ENCODE peak calls at places on chromosomes 5 and 9, in four cellular contexts. U is stomach, B is WTC11, H is lower lobe of right lung. K is an unnamed sample.
A peak's percentile ranks its signal among the peaks of the same experiment; 100 is the strongest.

GRCh38 chr9:121541256-121541655 is 41.6 kb upstream of the GGTA1 start:
- DNase-seq in H (no peak), B (no peak), U (no peak), K (no peak)

GRCh38 chr5:135085936-135086235 is 51.9 kb upstream of the PITX1 start:
- DNase-seq in H (no peak), U (no peak), B (no peak), K (no peak)

GRCh38 chr9:89484475-89485404 is 13.2 kb downstream of the SEMA4D start:
- DNase-seq in U (no peak), B (no peak), H (no peak), K (no peak)

GRCh38 chr5:68544091-68544655 is 328.6 kb downstream of the PIK3R1 start:
- DNase-seq in B (no peak), H (no peak), U (no peak), K (no peak)

GRCh38 chr5:112930082-112930344 is 8.0 kb upstream of the REEP5 start:
- DNase-seq in B (no peak), U (no peak), H (no peak), K (no peak)

GRCh38 chr5:111063709-111064322 is 7.7 kb upstream of the TSLP start:
- DNase-seq in U (no peak), B (no peak), H (no peak), K (no peak)

GRCh38 chr5:179585903-179586511 is 35.7 kb downstream of the RUFY1 start:
- DNase-seq in U (no peak), H (no peak), B (no peak), K (no peak)

GRCh38 chr5:76547242-76547890 is 75.8 kb downstream of the F2RL2 start:
- DNase-seq in U (no peak), H (no peak), B (no peak), K (no peak)

GRCh38 chr9:127059030-127059429 is 63.4 kb downstream of the ANGPTL2 start:
- DNase-seq in B (no peak), H (no peak), U (no peak), K (no peak)

GRCh38 chr5:27038476-27038875 is at the start of gene CDH9:
- DNase-seq in H (no peak), U (no peak), B (peak; percentile 17), K (no peak)

GRCh38 chr5:54390015-54390414 is 65.5 kb upstream of the HSPB3 start:
- DNase-seq in H (no peak), B (no peak), U (no peak), K (no peak)

GRCh38 chr9:84711936-84712335 is 42.4 kb downstream of the NTRK2 start:
- DNase-seq in U (no peak), H (no peak), B (no peak), K (no peak)

GRCh38 chr9:119184265-119184936 is 184.8 kb downstream of the BRINP1 start:
- DNase-seq in H (no peak), U (no peak), B (no peak), K (no peak)

GRCh38 chr9:93218161-93218560 is 34.2 kb downstream of the WNK2 start:
- DNase-seq in H (peak; percentile 43), B (no peak), U (no peak), K (peak; percentile 52)

GRCh38 chr9:70362952-70363351 is 51.5 kb downstream of the KLF9 start:
- DNase-seq in H (no peak), B (no peak), U (no peak), K (no peak)

GRCh38 chr5:69129413-69129812 is 35.6 kb downstream of the SLC30A5 start:
- DNase-seq in U (no peak), B (no peak), H (no peak), K (no peak)

GRCh38 chr5:168740821-168741213 is 161.6 kb upstream of the PANK3 start:
- DNase-seq in U (no peak), H (no peak), B (no peak), K (no peak)

GRCh38 chr5:1185038-1185651 is 16.2 kb upstream of the SLC6A19 start:
- DNase-seq in U (no peak), B (no peak), H (no peak), K (no peak)

GRCh38 chr5:66410056-66410455 is 186.1 kb upstream of the MAST4 start:
- DNase-seq in H (no peak), B (no peak), U (no peak), K (no peak)

DNA sequence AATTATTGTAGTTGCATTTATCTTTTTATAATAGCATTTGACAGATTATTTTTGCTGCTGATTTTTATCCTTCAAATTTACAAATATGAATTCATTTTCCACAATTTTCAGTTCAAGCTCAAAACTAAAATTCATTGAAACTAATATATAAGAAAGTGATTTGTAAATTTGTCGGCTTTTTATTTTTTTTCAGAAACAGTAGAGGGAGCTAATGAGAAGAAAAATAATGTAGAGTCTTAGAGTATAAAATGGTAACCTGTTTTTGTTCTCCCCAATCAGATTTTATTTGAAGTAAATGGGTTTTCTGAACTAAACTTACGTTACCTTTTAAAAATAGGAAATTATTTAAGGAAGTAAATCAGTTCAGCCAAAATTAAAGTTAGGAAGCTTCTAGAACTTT is 19.2 kb downstream of the PRRC1 start:
- DNase-seq in B (no peak), U (no peak), H (no peak), K (no peak)
- TF ChIP-seq CTCF in B (no peak), U (peak; percentile 14), H (peak; percentile 35), K (peak; percentile 40)

DNA sequence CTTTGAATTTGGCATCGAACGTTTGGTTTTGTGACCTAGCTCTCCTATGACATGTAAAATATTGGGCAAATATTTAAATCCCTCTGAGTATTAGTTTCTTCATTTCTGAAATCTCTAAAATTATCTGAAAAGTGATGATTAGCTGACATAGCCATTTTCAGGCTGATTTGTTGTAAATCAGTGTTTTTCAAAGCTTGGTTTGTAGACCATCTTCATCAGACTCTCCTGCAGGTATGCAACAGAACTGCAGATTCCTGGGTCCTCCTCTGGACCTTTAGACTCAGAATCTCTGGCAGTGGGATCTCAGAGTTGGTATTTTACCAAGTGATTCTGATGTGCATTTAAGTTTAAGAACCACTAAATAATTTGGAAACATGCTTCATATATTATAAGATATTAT is 38.9 kb upstream of the NMUR2 start:
- DNase-seq in H (no peak), B (no peak), U (no peak), K (no peak)
- TF ChIP-seq CTCF in H (no peak), B (no peak), U (no peak), K (no peak)

GRCh38 chr9:137095664-137096517 is 9.1 kb downstream of the MAN1B1 start:
- DNase-seq in H (peak; percentile 48), U (peak; percentile 46), B (no peak), K (peak; percentile 67)
- TF ChIP-seq CTCF in H (peak; percentile 29), U (no peak), B (no peak), K (peak; percentile 20)

DNA sequence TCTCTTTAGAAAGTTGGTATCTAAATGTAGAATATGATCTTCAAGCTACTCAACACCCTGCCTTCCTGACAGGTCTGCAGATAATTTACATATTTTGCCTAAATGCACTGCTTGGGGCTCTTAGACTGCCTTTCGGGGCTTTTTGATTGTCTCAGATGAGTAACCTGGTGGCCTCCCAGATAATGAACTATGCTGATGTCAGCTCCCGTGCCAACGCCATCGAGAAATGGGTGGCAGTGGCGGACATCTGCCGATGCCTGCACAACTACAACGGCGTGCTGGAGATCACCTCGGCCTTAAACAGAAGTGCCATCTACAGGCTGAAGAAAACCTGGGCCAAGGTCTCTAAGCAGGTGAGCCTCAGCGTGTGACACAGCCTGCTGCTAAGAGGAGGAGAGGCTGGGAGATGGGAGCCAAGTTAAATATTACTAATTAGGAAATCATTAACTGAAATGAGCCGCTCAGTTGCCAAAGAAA is 20.9 kb upstream of the CKMT2 start:
- DNase-seq in U (peak; percentile 61), H (no peak), B (no peak), K (peak; percentile 64)
- TF ChIP-seq CTCF in U (no peak), H (no peak), B (no peak), K (no peak)

DNA sequence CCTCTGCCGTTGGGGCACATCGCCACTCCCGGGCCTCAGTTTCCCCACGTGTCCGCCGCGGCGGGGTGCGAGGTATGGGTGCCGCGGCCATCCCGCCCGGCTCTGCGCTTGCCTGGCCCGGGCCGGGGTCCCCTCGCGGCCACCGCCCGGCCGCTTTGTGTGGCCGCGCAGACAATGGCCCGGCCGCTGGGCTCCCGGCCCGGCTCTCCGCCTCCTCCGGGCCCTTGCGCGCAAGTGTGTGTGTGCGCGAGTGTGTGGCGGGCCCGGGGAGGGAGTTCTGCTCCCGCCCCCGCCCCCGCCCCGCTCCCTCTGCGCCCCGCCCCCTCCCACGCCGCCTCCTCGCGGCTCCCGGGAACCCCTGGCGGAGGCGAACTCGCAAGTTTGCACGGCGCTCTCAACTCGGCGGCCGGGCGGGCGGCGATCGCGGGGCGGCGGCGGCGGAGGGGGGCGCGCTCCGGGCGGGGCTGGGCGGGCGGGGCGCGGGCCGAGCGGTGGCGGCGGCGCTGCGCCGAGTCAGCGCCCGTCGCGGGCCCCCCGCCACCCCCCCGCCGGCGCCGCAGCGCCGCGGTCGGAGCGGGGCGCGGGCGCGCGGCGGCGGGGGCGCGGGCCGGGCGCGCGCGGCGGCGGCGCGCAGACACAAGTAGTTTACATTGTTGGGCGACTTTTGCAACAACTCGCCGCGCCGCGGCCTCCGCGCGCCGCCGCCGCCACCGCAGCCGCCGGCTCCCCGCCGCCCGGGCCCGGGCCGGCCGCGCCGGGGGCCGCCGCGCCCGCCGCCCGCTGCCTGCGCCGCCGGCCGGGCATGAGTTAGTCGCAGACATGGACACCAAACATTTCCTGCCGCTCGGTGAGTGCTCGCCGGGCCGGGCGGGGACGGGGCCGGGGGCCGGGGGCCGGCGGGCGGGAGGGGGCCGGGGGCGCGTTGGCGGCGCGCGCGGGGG is at the start of gene RXRA:
- DNase-seq in B (peak; percentile 66), H (peak; percentile 90), U (peak; percentile 90), K (peak; percentile 94)
- TF ChIP-seq CTCF in B (no peak), H (no peak), U (peak; percentile 37), K (no peak)

DNA sequence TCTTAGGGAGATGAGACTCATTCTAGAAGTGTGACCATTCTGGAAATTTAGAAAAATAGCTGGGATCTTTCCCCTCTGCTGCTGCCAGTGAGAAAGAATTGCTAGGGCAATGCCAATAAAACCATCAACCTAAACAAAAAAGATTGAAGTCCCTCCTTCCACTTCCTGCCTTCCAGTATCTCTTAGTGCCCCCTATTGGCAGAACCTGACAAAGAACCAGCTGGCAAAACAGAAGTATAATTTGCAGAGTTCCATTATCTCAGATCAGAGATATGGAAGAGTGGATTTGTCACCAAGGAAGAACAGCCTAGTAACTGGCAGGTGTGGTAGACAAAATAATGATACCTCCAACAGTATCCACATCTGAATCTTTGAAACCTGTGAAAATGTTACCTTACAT is 13.8 kb upstream of the PLCXD3 start:
- DNase-seq in H (no peak), B (peak; percentile 19), U (no peak), K (no peak)
- TF ChIP-seq CTCF in H (peak; percentile 23), B (no peak), U (no peak), K (peak; percentile 18)

GRCh38 chr9:38000332-38000731 is 68.7 kb downstream of the SHB start:
- DNase-seq in H (no peak), U (no peak), B (peak; percentile 36), K (no peak)
- TF ChIP-seq CTCF in H (no peak), U (no peak), B (no peak), K (no peak)

GRCh38 chr9:136564379-136564988 is 18.6 kb upstream of the NOTCH1 start:
- DNase-seq in U (peak; percentile 40), H (peak; percentile 94), B (no peak), K (peak; percentile 92)
- TF ChIP-seq CTCF in U (peak; percentile 23), H (peak; percentile 45), B (no peak), K (peak; percentile 45)

K was measured in upper lobe of right lung.